ENCODE peak calls at places on chromosome 20, in seven cellular contexts. O is heart left ventricle, A is tibial nerve, H is HCT116, M is ovary, S is stomach, Z is IMR-90. B is an unnamed sample.

GRCh38 chr20:50824137-50824536 is 29.3 kb downstream of the BCAS4 start:
- DNase-seq in O (no peak), A (no peak), H (no peak), M (peak), S (peak), Z (peak), B (no peak)

GRCh38 chr20:22563062-22563965 is 21.1 kb downstream of the FOXA2 start:
- DNase-seq in O (no peak), A (no peak), H (no peak), M (no peak), S (no peak), Z (no peak), B (no peak)

GRCh38 chr20:37179671-37180524 is 550 bp upstream of the MROH8 start:
- DNase-seq in O (no peak), A (no peak), H (no peak), M (no peak), S (no peak), Z (peak), B (no peak)

GRCh38 chr20:58621906-58622548 is 29.1 kb upstream of the STX16 start:
- DNase-seq in O (no peak), A (no peak), H (peak), M (no peak), S (no peak), Z (no peak), B (no peak)

GRCh38 chr20:50152394-50153152 is 950 bp downstream of the PEDS1 start:
- DNase-seq in O (no peak), A (no peak), H (no peak), M (no peak), S (no peak), Z (no peak), B (no peak)

GRCh38 chr20:54680872-54681297 is 205.5 kb downstream of the DOK5 start:
- DNase-seq in O (no peak), A (no peak), H (peak), M (no peak), S (no peak), Z (peak), B (no peak)

GRCh38 chr20:9467995-9468394 is 46.4 kb upstream of the LAMP5 start:
- DNase-seq in O (no peak), A (no peak), H (no peak), M (no peak), S (no peak), Z (no peak), B (no peak)

GRCh38 chr20:16158090-16158975 is 414.9 kb downstream of the KIF16B start:
- DNase-seq in O (no peak), A (no peak), H (no peak), M (no peak), S (no peak), Z (no peak), B (no peak)

GRCh38 chr20:59047938-59048680 is 5.5 kb upstream of the PRELID3B start:
- DNase-seq in O (no peak), A (no peak), H (no peak), M (no peak), S (no peak), Z (peak), B (no peak)

GRCh38 chr20:58818585-58819285 is 32.0 kb downstream of the GNAS-AS1 start:
- DNase-seq in O (no peak), A (no peak), H (no peak), M (no peak), S (no peak), Z (peak), B (no peak)

GRCh38 chr20:38604873-38605303 is 3.3 kb downstream of the ARHGAP40 start:
- DNase-seq in O (no peak), A (no peak), H (no peak), M (no peak), S (peak), Z (peak), B (no peak)

GRCh38 chr20:61251529-61252393 is at the start of gene CDH4:
- DNase-seq in O (no peak), A (no peak), H (no peak), M (no peak), S (no peak), Z (no peak), B (no peak)

GRCh38 chr20:7775072-7775471 is 165.2 kb downstream of the HAO1 start:
- DNase-seq in O (no peak), A (no peak), H (no peak), M (no peak), S (no peak), Z (peak), B (no peak)

GRCh38 chr20:13288357-13288756 is 67.3 kb downstream of the ISM1 start:
- DNase-seq in O (no peak), A (no peak), H (no peak), M (no peak), S (no peak), Z (no peak), B (no peak)

GRCh38 chr20:58179083-58179431 is 49.4 kb downstream of the ANKRD60 start:
- DNase-seq in O (no peak), A (no peak), H (no peak), M (no peak), S (no peak), Z (no peak), B (no peak)

GRCh38 chr20:59412896-59413295 is 112.5 kb downstream of the EDN3 start:
- DNase-seq in O (no peak), A (no peak), H (no peak), M (no peak), S (no peak), Z (no peak), B (no peak)

GRCh38 chr20:44117296-44118184 is 69.4 kb downstream of the JPH2 start:
- DNase-seq in O (no peak), A (no peak), H (no peak), M (no peak), S (no peak), Z (no peak), B (no peak)

GRCh38 chr20:57480444-57481152 is 44.3 kb downstream of the CTCFL start:
- DNase-seq in O (no peak), A (no peak), H (no peak), M (no peak), S (no peak), Z (no peak), B (no peak)

GRCh38 chr20:25039697-25040437 is 18.1 kb downstream of the ACSS1 start:
- DNase-seq in O (peak), A (peak), H (no peak), M (peak), S (peak), Z (peak), B (peak)

GRCh38 chr20:36563415-36563814 is 10.0 kb upstream of the TGIF2 start:
- DNase-seq in O (no peak), A (no peak), H (no peak), M (no peak), S (no peak), Z (no peak), B (no peak)

DNA sequence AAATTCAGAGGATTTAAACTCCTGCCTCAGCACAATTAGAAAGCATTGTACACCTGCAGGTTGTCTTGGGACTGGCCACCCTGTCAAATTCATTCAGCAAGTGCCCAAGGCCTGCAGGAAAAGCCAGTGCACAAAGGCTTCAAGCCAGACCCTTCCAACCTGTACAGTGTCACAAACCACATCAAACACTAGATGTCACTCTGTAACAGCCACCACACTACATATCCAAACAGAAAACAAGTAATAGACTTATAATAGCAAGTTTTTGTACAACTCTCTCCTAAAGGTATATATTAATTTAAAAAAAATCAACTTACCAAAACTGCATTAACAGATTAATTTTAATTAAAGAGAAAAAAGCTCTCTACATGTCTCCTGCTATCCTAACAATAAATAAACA is 47.6 kb downstream of the RALGAPA2 start:
- DNase-seq in O (no peak), A (no peak), H (peak), M (no peak), S (no peak), Z (no peak), B (no peak)
- TF ChIP-seq CTCF in O (peak), A (peak), H (peak), M (no peak), S (no peak), Z (peak), B (no peak)

DNA sequence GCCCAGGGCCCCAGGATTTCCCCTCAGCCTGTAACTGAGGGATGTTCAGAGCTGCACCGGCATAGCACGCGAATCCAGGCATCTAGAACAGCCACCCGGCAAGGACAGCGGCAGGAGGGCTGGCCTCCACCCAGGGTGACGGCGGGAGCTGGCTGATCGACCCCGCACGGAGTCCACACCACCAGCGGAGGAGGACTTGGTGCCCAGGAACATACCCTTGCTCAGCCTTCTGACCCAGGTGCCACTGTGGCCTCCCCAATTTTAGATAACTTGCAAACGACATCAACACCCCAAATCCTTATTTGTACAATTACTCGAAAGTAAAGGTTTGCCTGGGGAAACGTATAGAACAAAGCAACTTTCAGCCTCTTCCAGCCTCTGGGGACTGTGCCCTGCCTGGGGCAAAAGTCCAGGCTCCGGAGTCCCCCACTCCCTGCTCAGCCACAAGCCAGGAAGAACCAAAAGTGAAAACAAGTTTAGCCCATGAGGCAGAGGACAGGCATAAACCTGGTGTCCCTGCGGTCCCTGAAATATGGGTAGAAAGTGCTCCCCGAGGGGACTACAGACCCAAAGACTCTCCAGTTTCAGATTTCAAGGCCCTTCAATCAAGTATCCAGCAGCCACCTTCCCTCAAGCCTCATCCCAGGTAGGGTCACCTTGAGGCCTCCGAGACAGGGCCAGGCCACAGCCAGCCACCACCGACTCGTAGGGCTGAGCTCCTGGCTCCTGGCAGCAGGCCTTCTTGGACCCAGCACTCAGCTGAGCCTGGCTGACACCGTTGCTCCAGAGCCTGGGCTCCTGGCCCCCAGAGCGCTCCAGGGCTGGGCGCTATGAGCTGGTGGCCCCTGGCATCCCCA is 3.2 kb downstream of the GATA5 start:
- DNase-seq in O (no peak), A (no peak), H (no peak), M (no peak), S (peak), Z (no peak), B (no peak)
- TF ChIP-seq POLR2A in O (no peak), A (no peak), H (no peak), M (no peak), S (no peak), Z (no peak), B (no peak)

GRCh38 chr20:46099491-46100287 is 9.9 kb upstream of the NCOA5 start:
- DNase-seq in O (peak), A (no peak), H (no peak), M (no peak), S (no peak), Z (no peak), B (no peak)
- H3K4me3 ChIP-seq in O (no peak), A (no peak), H (no peak), M (no peak), S (no peak), Z (no peak), B (no peak)

GRCh38 chr20:63957004-63957689 is 931 bp upstream of the UCKL1 start:
- DNase-seq in O (peak), A (no peak), H (peak), M (peak), S (peak), Z (peak), B (no peak)
- TF ChIP-seq CTCF in O (no peak), A (no peak), H (no peak), M (no peak), S (no peak), Z (no peak), B (no peak)

DNA sequence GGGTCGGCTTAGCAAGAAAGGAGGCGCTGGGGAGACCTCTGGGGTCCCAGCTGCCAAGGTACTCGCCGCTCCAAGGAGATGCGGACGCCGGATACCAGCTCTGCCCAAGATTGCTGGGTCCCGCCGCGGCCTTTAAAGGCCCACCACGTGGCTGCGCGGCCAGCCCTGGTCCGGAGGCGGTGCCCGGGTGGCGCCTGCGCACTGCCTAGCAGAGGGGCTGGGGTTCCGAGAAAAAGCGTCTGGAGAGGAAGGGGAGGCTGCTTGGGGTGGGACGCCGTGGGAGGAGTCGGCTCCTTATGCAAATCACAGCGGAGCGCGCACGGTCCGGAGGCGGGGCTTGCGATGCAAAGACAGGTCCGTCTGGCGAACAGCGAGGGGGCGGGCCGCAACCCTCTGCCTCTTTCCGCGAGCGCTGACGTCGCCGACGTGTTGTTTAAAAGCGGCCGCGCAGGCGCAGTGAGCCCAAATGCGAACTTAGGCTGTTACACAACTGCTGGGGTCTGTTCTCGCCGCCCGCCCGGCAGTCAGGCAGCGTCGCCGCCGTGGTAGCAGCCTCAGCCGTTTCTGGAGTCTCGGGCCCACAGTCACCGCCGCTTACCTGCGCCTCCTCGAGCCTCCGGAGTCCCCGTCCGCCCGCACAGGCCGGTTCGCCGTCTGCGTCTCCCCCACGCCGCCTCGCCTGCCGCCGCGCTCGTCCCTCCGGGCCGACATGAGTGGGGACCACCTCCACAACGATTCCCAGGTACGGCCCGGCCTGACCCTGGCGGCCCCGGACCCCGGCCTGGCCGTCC is at the start of gene TOP1:
- DNase-seq in O (peak), A (peak), H (peak), M (peak), S (peak), Z (peak), B (peak)
- TF ChIP-seq POLR2A in O (peak), A (peak), H (peak), M (peak), S (peak), Z (peak), B (no peak)

DNA sequence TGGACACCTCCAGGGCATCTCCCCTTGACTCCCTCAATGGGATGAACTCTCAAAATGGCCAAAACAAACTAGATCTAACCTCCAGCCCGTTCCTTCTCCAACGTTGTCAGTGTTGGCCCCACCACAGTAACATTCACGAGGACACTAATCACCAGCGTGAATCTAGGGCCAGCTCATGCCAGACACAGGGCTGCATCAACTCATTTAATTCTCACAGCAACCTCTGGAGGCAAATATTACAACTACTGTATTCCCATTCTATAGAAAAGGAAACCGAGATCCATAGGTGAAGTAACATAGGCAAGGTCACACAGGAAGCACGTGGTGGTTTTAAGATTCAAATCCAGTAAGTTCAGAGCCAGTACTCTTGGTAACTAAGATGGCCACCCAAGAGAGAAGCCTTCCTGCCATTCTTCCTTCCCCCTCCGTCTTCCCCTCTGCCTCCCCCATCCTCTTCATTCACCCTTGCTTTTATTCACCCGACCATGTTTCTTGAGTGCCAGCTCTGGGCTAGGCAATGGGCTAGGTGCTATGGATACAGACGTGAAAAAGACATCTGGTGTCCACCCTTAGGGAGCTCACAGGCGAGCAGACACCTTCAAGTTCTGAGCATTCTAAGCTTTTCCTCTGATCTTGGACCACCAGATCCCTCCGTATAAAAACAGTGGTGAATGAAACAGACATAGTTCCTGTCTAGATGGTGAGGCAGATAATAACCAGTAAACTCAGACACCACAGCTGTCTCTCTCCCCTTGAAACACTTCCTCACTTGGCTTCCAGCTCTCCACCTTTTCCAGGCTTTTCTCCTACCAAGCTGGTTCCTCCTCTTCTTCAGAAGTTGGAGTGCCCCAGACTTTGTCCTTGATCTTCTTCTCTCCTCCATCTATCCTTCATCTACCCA is 9.6 kb downstream of the CCM2L start:
- DNase-seq in O (no peak), A (no peak), H (no peak), M (no peak), S (no peak), Z (no peak), B (no peak)
- H3K4me3 ChIP-seq in O (peak), A (no peak), H (peak), M (no peak), S (peak), Z (no peak), B (no peak)

GRCh38 chr20:48057251-48057650 is 272.0 kb upstream of the SULF2 start:
- DNase-seq in O (no peak), A (no peak), H (no peak), M (no peak), S (no peak), Z (no peak), B (no peak)
- TF ChIP-seq CTCF in O (no peak), A (no peak), H (no peak), M (no peak), S (no peak), Z (no peak), B (no peak)

DNA sequence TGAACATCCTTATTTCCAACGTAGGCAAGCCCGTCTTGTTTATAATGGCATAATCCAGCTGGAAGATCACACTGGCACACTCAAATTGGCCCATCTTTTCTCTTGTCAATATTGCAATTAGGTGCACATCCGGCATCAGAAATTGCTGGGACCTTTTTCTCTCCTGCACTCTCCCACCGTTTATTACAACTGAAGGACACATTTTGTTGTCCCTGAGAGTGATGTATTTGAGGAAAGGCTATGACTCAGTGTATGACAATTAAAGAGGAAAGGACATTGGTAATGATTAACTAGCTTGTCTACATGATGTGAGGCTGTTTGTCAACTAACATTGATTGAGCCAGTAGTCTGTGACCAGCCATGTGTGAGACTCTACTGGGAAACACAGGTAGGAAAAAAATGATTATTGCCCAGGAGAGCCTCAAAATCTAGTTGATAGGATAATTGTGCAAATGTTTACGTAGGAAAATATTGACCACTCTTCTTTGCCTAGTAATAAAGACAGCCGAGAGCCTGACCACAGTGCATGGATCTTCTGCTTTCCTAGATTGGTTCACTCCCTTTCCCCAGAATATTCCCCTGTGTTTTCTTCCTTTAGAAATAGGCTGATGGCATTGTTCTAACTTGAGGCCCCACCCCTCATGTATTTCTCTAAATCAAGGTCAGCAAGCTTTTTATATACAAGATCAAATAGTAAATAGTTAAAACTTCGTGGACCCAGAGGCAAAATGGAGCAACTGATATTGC is 230.0 kb upstream of the BTBD3 start:
- DNase-seq in O (no peak), A (no peak), H (no peak), M (no peak), S (no peak), Z (no peak), B (no peak)
- TF ChIP-seq POLR2A in O (no peak), A (no peak), H (no peak), M (no peak), S (no peak), Z (no peak), B (no peak)

B was measured in lower leg skin.